ENCODE peak calls at places on chromosomes 4 and X, in seven cellular contexts. A is CD8-positive, alpha-beta memory T cell; S is fibroblast of villous mesenchyme; Z is CD4-positive, alpha-beta memory T cell; N is IMR-90; V is fibroblast of lung; L is left ventricle myocardium inferior. F is an unnamed sample.

GRCh38 chrX:16601885-16602284 is 48.1 kb upstream of the S100G start:
- DNase-seq in A (no peak), S (no peak), Z (no peak), N (no peak), V (no peak), L (no peak), F (no peak)

GRCh38 chr4:21795091-21795490 is 153.5 kb downstream of the KCNIP4 start:
- DNase-seq in A (peak), S (peak), Z (no peak), N (peak), V (peak), L (no peak), F (peak)

GRCh38 chrX:84876876-84877275 is 126.8 kb upstream of the APOOL start:
- DNase-seq in A (no peak), S (no peak), Z (no peak), N (no peak), V (no peak), L (no peak), F (no peak)

GRCh38 chr4:125520258-125520990 is 205.7 kb downstream of the FAT4 start:
- DNase-seq in A (no peak), S (peak), Z (no peak), N (peak), V (peak), L (no peak), F (no peak)

GRCh38 chrX:56033495-56034180 is 198.5 kb upstream of the KLF8 start:
- DNase-seq in A (no peak), S (no peak), Z (no peak), N (no peak), V (no peak), L (no peak), F (no peak)

GRCh38 chr4:163171590-163171989 is 4.9 kb upstream of the NAF1 start:
- DNase-seq in A (no peak), S (no peak), Z (no peak), N (no peak), V (no peak), L (no peak), F (no peak)

GRCh38 chrX:119729408-119730201 is 28.8 kb upstream of the SOWAHD start:
- DNase-seq in A (peak), S (peak), Z (peak), N (peak), V (peak), L (peak), F (peak)

GRCh38 chrX:109874548-109874947 is 128.4 kb upstream of the TMEM164 start:
- DNase-seq in A (no peak), S (no peak), Z (no peak), N (no peak), V (no peak), L (no peak), F (no peak)

GRCh38 chr4:57490520-57490919 is 380.3 kb upstream of the IGFBP7 start:
- DNase-seq in A (no peak), S (no peak), Z (no peak), N (no peak), V (no peak), L (no peak), F (no peak)

GRCh38 chr4:95556460-95556859 is 7.7 kb upstream of the UNC5C start:
- DNase-seq in A (no peak), S (peak), Z (no peak), N (no peak), V (peak), L (no peak), F (no peak)

GRCh38 chr4:174549696-174550095 is 27.4 kb upstream of the HPGD start:
- DNase-seq in A (no peak), S (no peak), Z (no peak), N (no peak), V (no peak), L (no peak), F (no peak)

GRCh38 chr4:5166377-5166776 is 115.1 kb downstream of the STK32B start:
- DNase-seq in A (no peak), S (no peak), Z (no peak), N (no peak), V (no peak), L (no peak), F (no peak)

GRCh38 chr4:72564184-72564583 is 4.8 kb downstream of the ADAMTS3 start:
- DNase-seq in A (no peak), S (peak), Z (no peak), N (peak), V (peak), L (no peak), F (no peak)

GRCh38 chr4:173835863-173836262 is 305.8 kb upstream of the HAND2 start:
- DNase-seq in A (no peak), S (peak), Z (no peak), N (peak), V (peak), L (peak), F (no peak)

GRCh38 chrX:125977851-125978250 is 188.2 kb downstream of the DCAF12L2 start:
- DNase-seq in A (no peak), S (no peak), Z (no peak), N (no peak), V (no peak), L (no peak), F (no peak)

GRCh38 chr4:71138007-71138600 is 144.7 kb downstream of the DCK start:
- DNase-seq in A (no peak), S (no peak), Z (no peak), N (no peak), V (no peak), L (no peak), F (no peak)

GRCh38 chrX:134406230-134406794 is 53.7 kb upstream of the HPRT1 start:
- DNase-seq in A (no peak), S (no peak), Z (no peak), N (no peak), V (no peak), L (no peak), F (no peak)

DNA sequence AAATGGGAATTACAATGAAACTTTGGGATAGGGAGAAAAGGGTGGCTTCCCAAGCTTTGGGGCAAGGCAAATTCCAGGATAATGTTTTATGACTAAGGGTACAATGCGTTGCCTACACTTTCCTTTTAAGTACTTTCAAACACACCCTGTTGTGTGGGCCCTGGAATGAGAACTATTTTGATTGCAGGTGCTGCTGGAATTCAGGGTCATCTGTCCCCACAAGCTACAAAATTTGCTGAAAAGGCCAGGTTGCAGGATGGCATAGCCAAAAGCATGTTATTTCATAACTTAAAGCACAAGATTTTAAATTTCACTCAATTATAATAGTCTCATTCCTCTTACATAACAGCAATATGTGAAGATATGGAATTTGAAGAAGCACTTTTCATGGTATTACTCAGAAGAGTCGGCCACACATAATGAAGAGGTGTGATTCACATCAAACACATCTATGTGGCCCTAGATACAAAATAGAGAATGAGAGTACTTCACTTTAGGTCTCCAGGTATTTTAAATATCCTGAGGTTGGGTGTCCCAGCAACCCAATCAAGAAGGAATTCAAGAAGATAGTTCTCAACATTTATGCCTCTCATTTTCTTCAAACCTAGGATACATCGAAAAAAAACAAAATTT is 89.3 kb downstream of the APBB2 start:
- DNase-seq in A (no peak), S (no peak), Z (no peak), N (no peak), V (peak), L (no peak), F (no peak)
- H3K4me3 ChIP-seq in A (no peak), S (no peak), Z (no peak), N (no peak), V (no peak), L (no peak), F (no peak)

GRCh38 chr4:54062392-54062791 is 2.0 kb downstream of the CHIC2 start:
- DNase-seq in A (no peak), S (no peak), Z (no peak), N (no peak), V (no peak), L (no peak), F (no peak)
- H3K4me3 ChIP-seq in A (peak), S (peak), Z (peak), N (peak), V (peak), L (peak), F (peak)

DNA sequence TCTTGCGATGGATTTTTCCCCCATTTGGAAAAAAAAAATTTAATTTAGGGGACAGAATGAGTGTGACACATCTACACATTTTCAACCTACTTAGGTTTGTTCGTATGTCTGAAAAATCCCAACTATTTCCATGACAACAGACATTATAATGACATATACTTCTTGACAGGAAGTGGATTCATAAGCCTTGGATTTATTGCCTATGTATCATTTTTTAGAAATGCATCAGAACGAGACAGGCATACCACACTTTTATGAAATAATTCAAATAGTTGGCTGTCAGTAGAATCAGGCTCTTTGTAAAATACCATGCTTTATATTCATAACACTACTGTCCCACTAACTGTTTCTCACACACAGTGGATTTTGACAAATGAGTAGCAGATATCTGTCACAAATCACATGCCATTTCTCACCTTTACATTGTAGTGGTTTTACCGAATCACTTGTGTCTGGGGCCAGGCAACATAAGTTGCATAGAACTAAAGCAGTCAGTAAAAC is 173.2 kb downstream of the BEND2 start:
- DNase-seq in A (no peak), S (no peak), Z (no peak), N (no peak), V (no peak), L (no peak), F (no peak)
- H3K4me3 ChIP-seq in A (no peak), S (no peak), Z (no peak), N (no peak), V (no peak), L (no peak), F (no peak)

DNA sequence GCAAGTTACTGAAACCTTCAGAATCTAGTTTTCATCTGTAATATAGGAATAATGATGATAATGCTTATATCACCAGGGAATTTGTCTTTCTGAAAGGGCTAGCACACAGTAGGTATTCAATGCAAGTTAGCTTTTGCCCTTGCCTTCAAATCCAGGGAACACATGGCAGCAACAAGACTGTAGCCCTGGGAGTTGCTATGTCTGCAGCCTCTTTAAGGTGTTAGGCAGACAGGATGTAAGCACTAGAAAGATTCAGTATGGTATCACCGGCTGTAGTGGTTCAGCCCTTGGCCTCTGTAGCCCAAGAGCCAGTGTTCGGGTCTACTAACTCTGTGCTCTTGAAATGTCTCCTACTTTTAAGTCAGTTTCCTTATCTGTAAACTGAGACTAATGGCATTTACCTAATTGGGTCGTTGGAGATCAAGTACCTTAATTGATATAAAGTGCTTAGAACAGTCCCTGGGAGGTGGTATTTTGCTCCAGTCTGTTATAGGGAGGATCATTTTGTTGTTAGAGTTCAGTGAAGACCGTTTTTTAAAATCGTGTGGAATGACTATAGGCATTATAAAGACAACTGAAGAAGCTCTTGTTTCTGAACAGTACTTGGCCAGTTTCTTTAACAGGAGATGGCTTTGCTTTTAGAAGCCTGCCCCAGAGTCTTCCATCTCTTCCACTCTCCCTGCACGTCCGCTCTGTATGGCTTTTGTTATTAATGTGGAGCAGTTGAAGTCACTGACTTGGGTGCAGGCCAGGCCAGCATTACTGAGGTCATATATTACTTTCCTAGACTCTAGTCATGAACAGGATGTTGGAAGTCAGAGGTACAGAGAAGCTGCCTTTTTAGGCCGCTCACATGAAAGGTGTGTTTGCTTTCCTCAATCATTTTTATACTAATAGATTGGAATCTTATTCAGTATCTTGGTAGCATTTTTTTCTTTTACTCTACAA is 44.8 kb downstream of the GAB1 start:
- DNase-seq in A (no peak), S (peak), Z (no peak), N (peak), V (peak), L (peak), F (no peak)
- H3K4me3 ChIP-seq in A (no peak), S (no peak), Z (no peak), N (no peak), V (no peak), L (peak), F (no peak)

GRCh38 chrX:132843387-132843786 is 115.0 kb downstream of the HS6ST2 start:
- DNase-seq in A (no peak), S (no peak), Z (no peak), N (no peak), V (no peak), L (no peak), F (no peak)
- H3K4me3 ChIP-seq in A (no peak), S (no peak), Z (no peak), N (no peak), V (no peak), L (no peak), F (no peak)

GRCh38 chr4:83112678-83113428 is 1.7 kb downstream of the PLAC8 start:
- DNase-seq in A (peak), S (peak), Z (no peak), N (peak), V (peak), L (no peak), F (peak)
- H3K4me3 ChIP-seq in A (peak), S (no peak), Z (peak), N (no peak), V (no peak), L (no peak), F (peak)